ENCODE peak calls at places on chromosomes 11 and 22, in four cellular contexts. I is K562, L is GM12878, C is HepG2. S is an unnamed sample.

GRCh38 chr22:19873138-19873959 is 18.7 kb upstream of the GNB1L start:
- DNase-seq in I (no peak), L (no peak), C (no peak), S (no peak)

GRCh38 chr11:116881153-116881552 is 43.7 kb upstream of the APOA1 start:
- DNase-seq in I (no peak), L (no peak), C (no peak), S (no peak)

GRCh38 chr22:27726726-27727449 is 74.7 kb downstream of the MN1 start:
- DNase-seq in I (peak), L (no peak), C (peak), S (peak)

GRCh38 chr11:134530826-134531225 is 118.8 kb upstream of the B3GAT1 start:
- DNase-seq in I (no peak), L (no peak), C (no peak), S (no peak)

GRCh38 chr11:117483372-117483771 is 155.7 kb downstream of the CEP164 start:
- DNase-seq in I (no peak), L (no peak), C (no peak), S (no peak)

GRCh38 chr11:65150513-65151271 is 16.4 kb upstream of the SYVN1 start:
- DNase-seq in I (peak), L (peak), C (peak), S (peak)

GRCh38 chr11:9330387-9331384 is 16.3 kb upstream of the TMEM41B start:
- DNase-seq in I (no peak), L (no peak), C (no peak), S (no peak)

GRCh38 chr22:44861245-44861644 is 108.9 kb downstream of the ARHGAP8 start:
- DNase-seq in I (no peak), L (no peak), C (no peak), S (no peak)

GRCh38 chr22:42272431-42273004 is 2.1 kb upstream of the TCF20 start:
- DNase-seq in I (no peak), L (no peak), C (no peak), S (no peak)

GRCh38 chr11:8192016-8192895 is 23.4 kb upstream of the RIC3 start:
- DNase-seq in I (peak), L (no peak), C (peak), S (peak)

GRCh38 chr11:10351768-10352641 is 47.1 kb downstream of the ADM start:
- DNase-seq in I (no peak), L (no peak), C (peak), S (peak)

GRCh38 chr11:58934945-58935513 is 4.3 kb upstream of the GLYATL1 start:
- DNase-seq in I (no peak), L (no peak), C (no peak), S (no peak)

GRCh38 chr22:48331266-48331665 is 1496.4 kb downstream of the BRD1 start:
- DNase-seq in I (no peak), L (no peak), C (no peak), S (no peak)

GRCh38 chr11:69539416-69540117 is 58.1 kb downstream of the LINC01488 start:
- DNase-seq in I (peak), L (no peak), C (no peak), S (no peak)

GRCh38 chr11:128424867-128425285 is 162.5 kb downstream of the ETS1 start:
- DNase-seq in I (no peak), L (no peak), C (peak), S (no peak)

GRCh38 chr11:43366597-43367121 is 7.9 kb downstream of the TTC17 start:
- DNase-seq in I (peak), L (no peak), C (no peak), S (no peak)

GRCh38 chr11:7977251-7977917 is 9.8 kb upstream of the EIF3F start:
- DNase-seq in I (no peak), L (no peak), C (no peak), S (no peak)

GRCh38 chr11:128924109-128924508 is 18.6 kb downstream of the TP53AIP1 start:
- DNase-seq in I (no peak), L (no peak), C (no peak), S (no peak)

GRCh38 chr22:23088199-23088604 is 17.9 kb downstream of the GNAZ start:
- DNase-seq in I (peak), L (no peak), C (no peak), S (no peak)

GRCh38 chr11:5818245-5818865 is 9.6 kb downstream of the OR52N2 start:
- DNase-seq in I (no peak), L (no peak), C (no peak), S (no peak)

GRCh38 chr11:27329867-27330632 is 33.0 kb downstream of the CCDC34 start:
- DNase-seq in I (no peak), L (no peak), C (no peak), S (no peak)

GRCh38 chr22:48951836-48952235 is 875.8 kb downstream of the BRD1 start:
- DNase-seq in I (no peak), L (no peak), C (no peak), S (no peak)

GRCh38 chr11:74138572-74138971 is 32.2 kb downstream of the C2CD3 start:
- DNase-seq in I (peak), L (no peak), C (peak), S (no peak)

GRCh38 chr11:61682093-61682732 is 2.0 kb downstream of the DAGLA start:
- DNase-seq in I (no peak), L (no peak), C (peak), S (no peak)

GRCh38 chr22:26589367-26589844 is 526 bp downstream of the TPST2 start:
- DNase-seq in I (peak), L (no peak), C (no peak), S (peak)

GRCh38 chr22:49400136-49400865 is 427.4 kb downstream of the BRD1 start:
- DNase-seq in I (no peak), L (no peak), C (no peak), S (no peak)

GRCh38 chr11:19422257-19422656 is 181.5 kb upstream of the E2F8 start:
- DNase-seq in I (no peak), L (no peak), C (no peak), S (no peak)
- TF ChIP-seq FOXM1 in I (no peak), L (no peak), C (no peak), S (no peak)

DNA sequence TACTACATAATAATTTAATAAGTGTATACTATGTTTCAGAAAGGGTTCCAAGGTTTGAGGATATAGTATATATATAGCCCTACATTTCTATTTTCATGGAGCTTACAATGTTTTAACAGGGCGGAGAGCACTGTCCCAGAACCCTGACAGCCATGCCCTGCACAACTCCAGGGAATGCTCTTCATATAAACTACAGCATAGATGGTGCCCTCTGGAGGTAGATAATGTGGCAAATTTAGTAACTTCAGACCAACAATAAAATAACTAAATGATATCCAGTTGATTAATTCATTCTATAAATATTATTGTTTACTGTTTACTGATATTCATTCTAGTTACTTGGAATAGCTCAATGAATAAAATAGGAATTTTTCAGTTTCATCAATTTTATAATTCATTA is 693.7 kb upstream of the CCDC179 start:
- DNase-seq in I (no peak), L (no peak), C (peak), S (no peak)
- TF ChIP-seq BHLHE40 in I (no peak), L (no peak), C (no peak), S (no peak)

DNA sequence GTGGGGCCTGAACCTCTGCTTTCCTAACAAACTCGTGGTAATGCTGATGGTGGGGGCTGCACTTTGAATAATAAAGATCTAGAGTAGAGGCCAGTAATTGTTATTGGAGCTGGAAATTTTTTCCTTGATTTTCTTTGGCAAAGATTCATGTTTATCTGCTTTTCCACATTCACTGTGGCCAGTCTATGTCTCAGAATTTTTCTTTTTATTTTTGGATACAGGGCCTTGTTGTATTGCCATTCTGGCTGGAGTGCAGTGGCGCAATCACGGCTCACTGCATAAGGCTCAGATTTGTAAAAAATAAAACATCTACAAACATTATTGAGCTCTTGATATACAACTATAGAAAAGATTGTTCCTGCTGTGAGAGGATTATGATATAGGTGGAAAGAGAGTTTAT is 1.6 kb downstream of the TMEM135 start:
- DNase-seq in I (no peak), L (no peak), C (no peak), S (no peak)
- TF ChIP-seq SP1 in I (no peak), L (no peak), C (no peak), S (no peak)

GRCh38 chr11:120647681-120648080 is 136.1 kb downstream of the GRIK4 start:
- DNase-seq in I (no peak), L (no peak), C (no peak), S (no peak)

GRCh38 chr11:120643254-120643653 is 131.7 kb downstream of the GRIK4 start:
- DNase-seq in I (no peak), L (no peak), C (no peak), S (no peak)

GRCh38 chr11:120646206-120646605 is 134.7 kb downstream of the GRIK4 start:
- DNase-seq in I (peak), L (no peak), C (no peak), S (no peak)

GRCh38 chr11:120648706-120649250 is 137.2 kb downstream of the GRIK4 start:
- DNase-seq in I (no peak), L (no peak), C (no peak), S (no peak)

DNA sequence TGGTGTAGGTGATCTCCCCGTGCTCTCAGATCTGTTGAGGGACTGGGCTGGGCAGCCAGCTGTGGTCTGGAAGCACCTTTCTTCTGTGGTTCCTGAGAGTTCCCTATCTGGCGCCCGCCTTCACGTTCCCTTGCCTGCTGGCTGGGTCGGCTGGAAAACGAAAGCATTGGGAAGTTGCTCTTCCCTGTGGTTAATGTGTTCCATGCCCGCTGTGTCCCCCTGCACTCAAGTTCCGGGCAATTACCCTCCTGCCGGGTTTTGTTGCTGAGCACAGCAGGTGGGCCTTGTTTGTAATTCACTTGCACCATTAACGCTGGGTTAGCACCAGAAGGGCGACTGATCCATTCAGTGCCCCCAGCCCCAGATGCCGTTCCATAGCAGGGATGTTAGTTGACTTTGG is 134.1 kb downstream of the GRIK4 start:
- DNase-seq in I (no peak), L (no peak), C (no peak), S (peak)
- TF ChIP-seq FOXM1 in I (no peak), L (no peak), C (no peak), S (no peak)

DNA sequence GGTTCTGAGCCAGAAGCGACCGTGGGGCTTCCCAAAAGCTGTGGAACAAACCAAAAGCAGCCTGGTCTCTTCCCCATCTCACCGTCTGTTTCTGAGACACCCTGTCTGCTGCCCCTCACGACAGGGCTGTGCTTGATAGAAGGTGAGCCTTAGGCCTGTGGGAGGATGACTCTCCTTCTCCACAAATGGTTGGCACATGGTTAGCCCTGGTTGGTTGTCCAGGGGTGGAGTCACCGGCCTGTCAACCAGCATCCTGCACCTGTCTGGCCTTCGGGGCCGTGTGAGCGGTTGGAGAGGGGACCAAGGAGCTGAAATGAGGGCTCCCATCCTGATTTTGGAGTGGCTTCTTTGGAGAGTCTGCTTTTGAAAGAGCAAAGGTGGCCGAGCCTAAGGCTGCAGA is 135.3 kb downstream of the PKNOX2 start:
- DNase-seq in I (no peak), L (no peak), C (no peak), S (no peak)
- TF ChIP-seq BHLHE40 in I (no peak), L (no peak), C (no peak), S (no peak)